ENCODE peak calls at places on chromosomes 16 and 17, in four cellular contexts. Q is left ventricle myocardium inferior, E is adrenal gland, V is IMR-90. M is an unnamed sample.
A peak's percentile ranks its signal among the peaks of the same experiment; 100 is the strongest.

GRCh38 chr17:29557085-29557697 is 9.6 kb downstream of the ABHD15 start:
- DNase-seq in Q (no peak), E (no peak), V (peak; percentile 62), M (peak; percentile 83)

GRCh38 chr17:82598256-82599011 is 49.8 kb downstream of the WDR45B start:
- DNase-seq in Q (no peak), E (no peak), V (peak; percentile 56), M (peak; percentile 27)

GRCh38 chr17:41848788-41849187 is 11.2 kb downstream of the KLHL10 start:
- DNase-seq in Q (no peak), E (no peak), V (peak; percentile 66), M (peak; percentile 13)

GRCh38 chr16:60945225-60945624 is 1091.0 kb downstream of the CDH8 start:
- DNase-seq in Q (no peak), E (no peak), V (no peak), M (no peak)

GRCh38 chr16:53083123-53083522 is 28.3 kb downstream of the CHD9 start:
- DNase-seq in Q (no peak), E (peak; percentile 13), V (peak; percentile 43), M (peak; percentile 46)

GRCh38 chr17:45230787-45231480 is 9.2 kb downstream of the FMNL1 start:
- DNase-seq in Q (peak; percentile 77), E (no peak), V (peak; percentile 33), M (peak; percentile 64)

GRCh38 chr17:78650093-78650715 is 73.0 kb upstream of the DNAH17 start:
- DNase-seq in Q (no peak), E (no peak), V (no peak), M (no peak)

GRCh38 chr17:45782889-45783592 is 1.1 kb upstream of the CRHR1 start:
- DNase-seq in Q (no peak), E (no peak), V (no peak), M (no peak)

GRCh38 chr17:72811976-72812687 is 280.4 kb downstream of the SLC39A11 start:
- DNase-seq in Q (no peak), E (no peak), V (no peak), M (peak; percentile 41)

GRCh38 chr17:77882481-77883212 is 75.9 kb upstream of the TNRC6C start:
- DNase-seq in Q (peak; percentile 73), E (peak; percentile 78), V (peak; percentile 61), M (peak; percentile 95)

GRCh38 chr16:49158029-49158642 is 123.5 kb downstream of the CBLN1 start:
- DNase-seq in Q (peak; percentile 14), E (no peak), V (peak; percentile 33), M (peak; percentile 5)

GRCh38 chr16:88370365-88370764 is 12.4 kb upstream of the ZNF469 start:
- DNase-seq in Q (no peak), E (no peak), V (no peak), M (no peak)

GRCh38 chr17:4854181-4854681 is 21.1 kb downstream of the MINK1 start:
- DNase-seq in Q (no peak), E (no peak), V (peak; percentile 66), M (peak; percentile 24)

GRCh38 chr16:324451-325334 is 27.8 kb downstream of the AXIN1 start:
- DNase-seq in Q (peak; percentile 33), E (no peak), V (no peak), M (no peak)

GRCh38 chr17:78252111-78252634 is 20.7 kb downstream of the TMEM235 start:
- DNase-seq in Q (no peak), E (no peak), V (no peak), M (no peak)

GRCh38 chr17:21564262-21564661 is 128.1 kb upstream of the KCNJ18 start:
- DNase-seq in Q (no peak), E (no peak), V (no peak), M (no peak)

GRCh38 chr17:80219013-80219776 is 938 bp downstream of the SGSH start:
- DNase-seq in Q (peak; percentile 69), E (peak; percentile 91), V (peak; percentile 80), M (peak; percentile 86)

GRCh38 chr17:35299108-35299507 is 56.2 kb downstream of the SLFN5 start:
- DNase-seq in Q (no peak), E (no peak), V (no peak), M (no peak)

GRCh38 chr17:81160306-81160705 is 5.0 kb upstream of the PVALEF start:
- DNase-seq in Q (peak; percentile 62), E (peak; percentile 74), V (no peak), M (no peak)

GRCh38 chr16:8673611-8674412 is 605 bp upstream of the ABAT start:
- DNase-seq in Q (no peak), E (peak; percentile 69), V (no peak), M (peak; percentile 5)

GRCh38 chr16:14489460-14489859 is 140.6 kb downstream of the PARN start:
- DNase-seq in Q (no peak), E (peak; percentile 69), V (peak; percentile 15), M (peak; percentile 21)

GRCh38 chr16:21626659-21627277 is 25.6 kb downstream of the IGSF6 start:
- DNase-seq in Q (no peak), E (peak; percentile 89), V (peak; percentile 88), M (peak; percentile 84)

GRCh38 chr16:56841659-56842058 is 23.3 kb upstream of the SLC12A3 start:
- DNase-seq in Q (no peak), E (no peak), V (no peak), M (no peak)

GRCh38 chr16:3289998-3290673 is 6.8 kb downstream of the ZNF263 start:
- DNase-seq in Q (no peak), E (no peak), V (no peak), M (no peak)

GRCh38 chr17:74373838-74374606 is 6.7 kb downstream of the GPR142 start:
- DNase-seq in Q (peak; percentile 25), E (no peak), V (no peak), M (no peak)

GRCh38 chr17:68794636-68795503 is 160.3 kb downstream of the ABCA8 start:
- DNase-seq in Q (peak; percentile 55), E (peak; percentile 66), V (peak; percentile 60), M (peak; percentile 87)

GRCh38 chr17:64006361-64007088 is 8.4 kb downstream of the PRR29 start:
- DNase-seq in Q (peak; percentile 75), E (peak; percentile 78), V (no peak), M (peak; percentile 57)

GRCh38 chr17:2952174-2952845 is 111.1 kb downstream of the OR1D5 start:
- DNase-seq in Q (no peak), E (no peak), V (no peak), M (no peak)

GRCh38 chr16:67648764-67649407 is 3.9 kb downstream of the CARMIL2 start:
- DNase-seq in Q (no peak), E (no peak), V (no peak), M (no peak)

GRCh38 chr16:31202402-31203385 is at the start of gene PYCARD:
- DNase-seq in Q (peak; percentile 74), E (no peak), V (peak; percentile 19), M (no peak)

GRCh38 chr16:10561001-10561400 is 19.4 kb downstream of the EMP2 start:
- DNase-seq in Q (no peak), E (no peak), V (no peak), M (no peak)

GRCh38 chr16:67942510-67943255 is 1.2 kb downstream of the LCAT start:
- DNase-seq in Q (no peak), E (no peak), V (no peak), M (no peak)

GRCh38 chr17:56064506-56064905 is 88.8 kb upstream of the ANKFN1 start:
- DNase-seq in Q (no peak), E (no peak), V (no peak), M (no peak)

GRCh38 chr16:72467157-72467759 is 295.3 kb upstream of the PMFBP1 start:
- DNase-seq in Q (no peak), E (no peak), V (peak; percentile 60), M (peak; percentile 80)

GRCh38 chr17:67557921-67558320 is 159.8 kb upstream of the NOL11 start:
- DNase-seq in Q (no peak), E (peak; percentile 49), V (peak; percentile 25), M (peak; percentile 49)

GRCh38 chr17:7380855-7381683 is at the start of gene TNK1:
- DNase-seq in Q (peak; percentile 48), E (no peak), V (no peak), M (no peak)

GRCh38 chr16:34078697-34079096 is 619.3 kb downstream of the TP53TG3F start:
- DNase-seq in Q (no peak), E (no peak), V (peak; percentile 65), M (peak; percentile 40)

GRCh38 chr16:74586948-74587347 is 20.0 kb downstream of the GLG1 start:
- DNase-seq in Q (no peak), E (no peak), V (no peak), M (no peak)

DNA sequence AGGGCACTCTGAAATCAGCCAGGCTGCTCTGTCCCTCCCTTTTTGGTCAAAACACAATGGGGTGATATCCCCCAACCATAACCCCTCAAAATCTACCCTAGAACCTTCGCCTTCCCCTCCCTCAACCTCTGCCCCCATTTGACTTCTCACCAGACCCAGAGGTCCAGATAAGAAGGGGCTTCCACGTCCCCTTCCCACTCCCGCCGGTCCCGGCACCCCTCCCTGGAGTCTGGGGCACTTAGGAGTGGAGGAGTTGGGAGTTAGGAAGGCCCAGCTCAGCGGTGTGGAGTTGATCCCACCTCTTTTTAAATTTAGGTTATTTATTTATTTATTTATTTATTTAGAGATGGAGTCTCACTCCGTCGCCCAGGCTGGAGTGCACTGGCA is 619 bp upstream of the TMEM92 start:
- DNase-seq in Q (no peak), E (no peak), V (no peak), M (no peak)
- H3K4me3 ChIP-seq in Q (peak overlapping the region; percentile 70), E (no peak overlapping the region), V (no peak overlapping the region), M (no peak overlapping the region)

GRCh38 chr17:76537578-76538280 is at the start of gene CYGB:
- DNase-seq in Q (peak; percentile 74), E (no peak), V (no peak), M (peak; percentile 27)

GRCh38 chr17:76536511-76537287 is 810 bp downstream of the CYGB start:
- DNase-seq in Q (no peak), E (no peak), V (no peak), M (no peak)

GRCh38 chr17:76535788-76536510 is 1.6 kb downstream of the CYGB start:
- DNase-seq in Q (no peak), E (no peak), V (no peak), M (no peak)

GRCh38 chr17:76537288-76537577 is 276 bp downstream of the CYGB start:
- DNase-seq in Q (peak; percentile 55), E (no peak), V (peak; percentile 39), M (peak; percentile 34)

GRCh38 chr17:76534831-76535732 is 2.4 kb downstream of the CYGB start:
- DNase-seq in Q (peak; percentile 14), E (no peak), V (no peak), M (no peak)
- TF ChIP-seq CTCF in Q (no peak), E (no peak), V (no peak), M (no peak)

GRCh38 chr17:12800855-12801365 is 11.6 kb downstream of the ARHGAP44 start:
- DNase-seq in Q (no peak), E (no peak), V (no peak), M (no peak)
- H3K4me3 ChIP-seq in Q (no peak overlapping the region), E (no peak overlapping the region), V (no peak overlapping the region), M (no peak overlapping the region)

GRCh38 chr17:44007346-44008204 is 3.2 kb downstream of the NAGS start:
- DNase-seq in Q (peak; percentile 33), E (no peak), V (no peak), M (no peak)
- TF ChIP-seq CTCF in Q (no peak), E (no peak), V (no peak), M (no peak)

GRCh38 chr16:80804451-80805383 is at the start of gene CDYL2:
- DNase-seq in Q (peak; percentile 48), E (no peak), V (peak; percentile 2), M (no peak)

GRCh38 chr16:80804061-80804450 is 342 bp downstream of the CDYL2 start:
- DNase-seq in Q (peak; percentile 43), E (peak; percentile 57), V (peak; percentile 46), M (peak; percentile 52)

GRCh38 chr16:80802129-80802528 is 2.3 kb downstream of the CDYL2 start:
- DNase-seq in Q (no peak), E (no peak), V (no peak), M (no peak)

GRCh38 chr16:80803341-80804060 is 897 bp downstream of the CDYL2 start:
- DNase-seq in Q (peak; percentile 29), E (no peak), V (no peak), M (no peak)

GRCh38 chr16:80802902-80803301 is 1.5 kb downstream of the CDYL2 start:
- DNase-seq in Q (no peak), E (no peak), V (no peak), M (no peak)
- H3K4me3 ChIP-seq in Q (peak overlapping the region; percentile 71), E (no peak overlapping the region), V (peak overlapping the region; percentile 7), M (peak overlapping the region; percentile 46)